ENCODE peak calls at places on chromosomes 7 and 10, in seven cellular contexts. H, D, T, L, W, A and V are unnamed samples.

GRCh38 chr10:75235375-75236177 is at the start of gene COMTD1:
- DNase-seq in H (peak), D (peak), T (peak), L (peak), W (peak), A (peak), V (peak)

GRCh38 chr10:123140983-123141390 is 5.2 kb downstream of the HMX3 start:
- DNase-seq in H (no peak), D (no peak), T (no peak), L (no peak), W (no peak), A (no peak), V (no peak)

GRCh38 chr7:32506266-32507054 is 11.2 kb downstream of the AVL9 start:
- DNase-seq in H (no peak), D (peak), T (no peak), L (no peak), W (no peak), A (peak), V (no peak)

GRCh38 chr7:98697485-98698240 is 80.6 kb downstream of the NPTX2 start:
- DNase-seq in H (no peak), D (no peak), T (no peak), L (no peak), W (no peak), A (no peak), V (no peak)

GRCh38 chr7:29289156-29290021 is 94.8 kb downstream of the CHN2 start:
- DNase-seq in H (peak), D (no peak), T (peak), L (no peak), W (no peak), A (peak), V (no peak)

GRCh38 chr7:156560696-156561210 is 79.8 kb upstream of the RNF32 start:
- DNase-seq in H (no peak), D (no peak), T (no peak), L (no peak), W (no peak), A (no peak), V (no peak)

GRCh38 chr7:25360471-25360870 is 132.2 kb upstream of the NPVF start:
- DNase-seq in H (no peak), D (no peak), T (no peak), L (no peak), W (no peak), A (no peak), V (no peak)

GRCh38 chr10:1393481-1393880 is 337.3 kb downstream of the WDR37 start:
- DNase-seq in H (no peak), D (no peak), T (no peak), L (no peak), W (no peak), A (no peak), V (no peak)

GRCh38 chr7:102303669-102304422 is 17.2 kb downstream of the SH2B2 start:
- DNase-seq in H (no peak), D (no peak), T (no peak), L (no peak), W (no peak), A (no peak), V (no peak)

GRCh38 chr7:102304668-102305067 is 18.0 kb downstream of the SH2B2 start:
- DNase-seq in H (peak), D (no peak), T (no peak), L (no peak), W (no peak), A (no peak), V (no peak)

GRCh38 chr7:102302025-102302424 is 15.4 kb downstream of the SH2B2 start:
- DNase-seq in H (no peak), D (no peak), T (no peak), L (no peak), W (no peak), A (no peak), V (no peak)

GRCh38 chr7:102306916-102307677 is 20.4 kb downstream of the SH2B2 start:
- DNase-seq in H (peak), D (no peak), T (peak), L (no peak), W (peak), A (peak), V (no peak)

GRCh38 chr7:102305414-102306268 is 19.0 kb downstream of the SH2B2 start:
- DNase-seq in H (no peak), D (no peak), T (peak), L (no peak), W (no peak), A (no peak), V (no peak)
- TF ChIP-seq CTCF in H (no peak), D (no peak), T (no peak), L (no peak), W (no peak), A (no peak), V (no peak)

GRCh38 chr7:69335331-69335730 is 262.9 kb upstream of the AUTS2 start:
- DNase-seq in H (no peak), D (no peak), T (no peak), L (no peak), W (no peak), A (peak), V (no peak)

GRCh38 chr7:69336976-69337375 is 261.3 kb upstream of the AUTS2 start:
- DNase-seq in H (peak), D (no peak), T (no peak), L (no peak), W (no peak), A (no peak), V (no peak)

GRCh38 chr7:69334706-69335105 is 263.6 kb upstream of the AUTS2 start:
- DNase-seq in H (no peak), D (no peak), T (no peak), L (no peak), W (no peak), A (no peak), V (no peak)
- TF ChIP-seq CTCF in H (no peak), D (no peak), T (no peak), L (no peak), W (no peak), A (no peak), V (no peak)

DNA sequence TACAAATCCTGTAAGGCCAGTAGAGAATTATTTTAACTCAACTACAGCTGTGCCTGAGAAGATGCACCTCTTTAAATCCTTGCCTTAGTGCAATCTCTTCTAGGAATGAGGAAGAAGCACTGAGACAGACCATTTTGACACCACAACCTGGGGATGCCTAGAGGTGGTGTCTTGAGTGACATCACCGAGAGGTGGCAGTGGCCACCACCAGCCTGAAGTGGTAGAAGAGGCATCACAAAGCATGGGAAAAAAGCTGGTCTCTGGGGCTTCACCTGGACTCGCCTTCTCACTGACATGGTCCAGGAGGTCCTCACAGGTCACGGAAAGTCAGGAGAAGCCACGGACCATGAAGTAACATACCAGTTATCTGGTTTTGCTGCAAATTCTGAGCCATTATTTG is 99.2 kb upstream of the PDLIM1 start:
- DNase-seq in H (no peak), D (no peak), T (no peak), L (no peak), W (no peak), A (no peak), V (no peak)
- TF ChIP-seq CTCF in H (no peak), D (peak), T (no peak), L (no peak), W (no peak), A (no peak), V (no peak)

DNA sequence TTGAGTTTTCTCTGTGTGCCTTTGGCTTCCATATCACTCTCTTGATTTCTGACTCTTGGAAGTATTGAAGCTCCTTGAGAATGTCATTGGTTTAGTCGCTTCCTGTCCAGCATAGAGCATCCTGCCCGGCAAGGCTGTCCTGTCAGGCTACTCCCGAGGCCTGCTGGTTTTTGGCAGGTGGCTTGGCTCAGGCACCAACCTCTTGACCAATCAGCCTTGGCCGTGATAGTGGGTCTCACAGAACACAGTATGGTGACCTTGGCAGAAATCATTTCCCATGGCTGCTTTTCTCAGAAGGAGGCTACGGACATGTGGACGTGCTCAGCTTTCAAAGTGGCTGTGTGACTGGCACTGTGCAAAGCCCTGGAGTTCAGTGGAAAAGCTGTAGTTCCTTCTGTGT is 516.9 kb downstream of the REEP3 start:
- DNase-seq in H (no peak), D (no peak), T (no peak), L (no peak), W (no peak), A (no peak), V (no peak)
- TF ChIP-seq CTCF in H (no peak), D (no peak), T (no peak), L (no peak), W (no peak), A (no peak), V (no peak)

GRCh38 chr7:117333168-117333567 is 10.3 kb upstream of the WNT2 start:
- DNase-seq in H (no peak), D (no peak), T (no peak), L (no peak), W (no peak), A (no peak), V (no peak)
- TF ChIP-seq CTCF in H (no peak), D (no peak), T (no peak), L (no peak), W (no peak), A (peak), V (no peak)

GRCh38 chr10:35639651-35640311 is 2.3 kb downstream of the FZD8 start:
- DNase-seq in H (peak), D (no peak), T (peak), L (peak), W (peak), A (peak), V (peak)
- TF ChIP-seq CTCF in H (no peak), D (no peak), T (no peak), L (no peak), W (no peak), A (no peak), V (no peak)